ENCODE peak calls at places on chromosomes 6 and 20, in ten cellular contexts. One of them, this sample, is unnamed.
A peak's percentile ranks its signal among the peaks of the same experiment; 100 is the strongest.

GRCh38 chr6:36267731-36268477 is 2.0 kb upstream of the PNPLA1 start:
- ATAC-seq in psoas muscle: no peak
- ATAC-seq in Right ventricle myocardium inferior: no peak
- ATAC-seq in naive thymus-derived CD8-positive, alpha-beta T cell: no peak
- ATAC-seq in left cardiac atrium: no peak
- ATAC-seq in activated T-cell treated with anti-CD3 and anti-CD28 coated beads, Interleukin-2, amount 50 U/mL, for 4 hours: no peak
- ATAC-seq in effector memory CD8-positive, alpha-beta T cell: no peak
- ATAC-seq in pancreas: no peak
- ATAC-seq in PC-3: no peak
- ATAC-seq in sciatic nerve: no peak
- ATAC-seq in this sample: peak; percentile 77

GRCh38 chr20:38350879-38351775 is 4.8 kb downstream of the LBP start:
- ATAC-seq in sciatic nerve: peak; percentile 87
- ATAC-seq in naive thymus-derived CD8-positive, alpha-beta T cell: no peak
- ATAC-seq in psoas muscle: peak; percentile 52
- ATAC-seq in PC-3: no peak
- ATAC-seq in left cardiac atrium: peak; percentile 87
- ATAC-seq in effector memory CD8-positive, alpha-beta T cell: no peak
- ATAC-seq in Right ventricle myocardium inferior: peak; percentile 83
- ATAC-seq in pancreas: peak; percentile 19
- ATAC-seq in activated T-cell treated with anti-CD3 and anti-CD28 coated beads, Interleukin-2, amount 50 U/mL, for 4 hours: no peak
- ATAC-seq in this sample: no peak

GRCh38 chr6:36755435-36756348 is 58.1 kb downstream of the RAB44 start:
- ATAC-seq in psoas muscle: no peak
- ATAC-seq in activated T-cell treated with anti-CD3 and anti-CD28 coated beads, Interleukin-2, amount 50 U/mL, for 4 hours: peak; percentile 94
- ATAC-seq in sciatic nerve: no peak
- ATAC-seq in left cardiac atrium: no peak
- ATAC-seq in pancreas: no peak
- ATAC-seq in PC-3: peak; percentile 29
- ATAC-seq in naive thymus-derived CD8-positive, alpha-beta T cell: peak; percentile 64
- ATAC-seq in Right ventricle myocardium inferior: no peak
- ATAC-seq in effector memory CD8-positive, alpha-beta T cell: peak; percentile 85
- ATAC-seq in this sample: peak; percentile 61

GRCh38 chr6:79607000-79607399 is 24.1 kb upstream of the SH3BGRL2 start:
- ATAC-seq in activated T-cell treated with anti-CD3 and anti-CD28 coated beads, Interleukin-2, amount 50 U/mL, for 4 hours: no peak
- ATAC-seq in left cardiac atrium: no peak
- ATAC-seq in sciatic nerve: no peak
- ATAC-seq in PC-3: no peak
- ATAC-seq in pancreas: no peak
- ATAC-seq in naive thymus-derived CD8-positive, alpha-beta T cell: no peak
- ATAC-seq in effector memory CD8-positive, alpha-beta T cell: no peak
- ATAC-seq in Right ventricle myocardium inferior: no peak
- ATAC-seq in psoas muscle: no peak
- ATAC-seq in this sample: no peak

GRCh38 chr20:7147220-7147601 is 379.7 kb downstream of the BMP2 start:
- ATAC-seq in PC-3: no peak
- ATAC-seq in pancreas: no peak
- ATAC-seq in effector memory CD8-positive, alpha-beta T cell: no peak
- ATAC-seq in Right ventricle myocardium inferior: peak; percentile 87
- ATAC-seq in psoas muscle: no peak
- ATAC-seq in activated T-cell treated with anti-CD3 and anti-CD28 coated beads, Interleukin-2, amount 50 U/mL, for 4 hours: no peak
- ATAC-seq in left cardiac atrium: peak; percentile 38
- ATAC-seq in naive thymus-derived CD8-positive, alpha-beta T cell: no peak
- ATAC-seq in sciatic nerve: peak; percentile 93
- ATAC-seq in this sample: no peak

GRCh38 chr6:47116616-47117015 is 74.5 kb upstream of the ADGRF1 start:
- ATAC-seq in activated T-cell treated with anti-CD3 and anti-CD28 coated beads, Interleukin-2, amount 50 U/mL, for 4 hours: no peak
- ATAC-seq in sciatic nerve: no peak
- ATAC-seq in psoas muscle: no peak
- ATAC-seq in pancreas: no peak
- ATAC-seq in effector memory CD8-positive, alpha-beta T cell: no peak
- ATAC-seq in left cardiac atrium: no peak
- ATAC-seq in PC-3: peak; percentile 77
- ATAC-seq in Right ventricle myocardium inferior: no peak
- ATAC-seq in naive thymus-derived CD8-positive, alpha-beta T cell: no peak
- ATAC-seq in this sample: peak; percentile 28

GRCh38 chr20:46699651-46700359 is 9.6 kb upstream of the SLC2A10 start:
- ATAC-seq in effector memory CD8-positive, alpha-beta T cell: no peak
- ATAC-seq in sciatic nerve: no peak
- ATAC-seq in activated T-cell treated with anti-CD3 and anti-CD28 coated beads, Interleukin-2, amount 50 U/mL, for 4 hours: no peak
- ATAC-seq in Right ventricle myocardium inferior: no peak
- ATAC-seq in naive thymus-derived CD8-positive, alpha-beta T cell: no peak
- ATAC-seq in left cardiac atrium: no peak
- ATAC-seq in psoas muscle: no peak
- ATAC-seq in PC-3: peak; percentile 84
- ATAC-seq in pancreas: peak; percentile 43
- ATAC-seq in this sample: peak; percentile 63

GRCh38 chr6:118712955-118713354 is 61.6 kb upstream of the CEP85L start:
- ATAC-seq in pancreas: no peak
- ATAC-seq in activated T-cell treated with anti-CD3 and anti-CD28 coated beads, Interleukin-2, amount 50 U/mL, for 4 hours: no peak
- ATAC-seq in sciatic nerve: no peak
- ATAC-seq in naive thymus-derived CD8-positive, alpha-beta T cell: no peak
- ATAC-seq in effector memory CD8-positive, alpha-beta T cell: no peak
- ATAC-seq in PC-3: no peak
- ATAC-seq in psoas muscle: no peak
- ATAC-seq in Right ventricle myocardium inferior: no peak
- ATAC-seq in left cardiac atrium: no peak
- ATAC-seq in this sample: no peak

GRCh38 chr6:42292002-42292735 is 74.5 kb upstream of the MRPS10 start:
- ATAC-seq in PC-3: peak; percentile 45
- ATAC-seq in left cardiac atrium: no peak
- ATAC-seq in psoas muscle: no peak
- ATAC-seq in naive thymus-derived CD8-positive, alpha-beta T cell: no peak
- ATAC-seq in effector memory CD8-positive, alpha-beta T cell: peak; percentile 72
- ATAC-seq in sciatic nerve: no peak
- ATAC-seq in activated T-cell treated with anti-CD3 and anti-CD28 coated beads, Interleukin-2, amount 50 U/mL, for 4 hours: peak; percentile 48
- ATAC-seq in pancreas: no peak
- ATAC-seq in Right ventricle myocardium inferior: no peak
- ATAC-seq in this sample: peak; percentile 71

GRCh38 chr6:26351544-26351953 is 13.4 kb upstream of the BTN3A2 start:
- ATAC-seq in Right ventricle myocardium inferior: no peak
- ATAC-seq in pancreas: peak; percentile 38
- ATAC-seq in activated T-cell treated with anti-CD3 and anti-CD28 coated beads, Interleukin-2, amount 50 U/mL, for 4 hours: no peak
- ATAC-seq in effector memory CD8-positive, alpha-beta T cell: no peak
- ATAC-seq in psoas muscle: no peak
- ATAC-seq in sciatic nerve: no peak
- ATAC-seq in PC-3: peak; percentile 98
- ATAC-seq in naive thymus-derived CD8-positive, alpha-beta T cell: no peak
- ATAC-seq in left cardiac atrium: no peak
- ATAC-seq in this sample: peak; percentile 50

GRCh38 chr20:62906209-62906608 is 20.1 kb downstream of the DIDO1 start:
- ATAC-seq in Right ventricle myocardium inferior: peak; percentile 65
- ATAC-seq in pancreas: no peak
- ATAC-seq in sciatic nerve: no peak
- ATAC-seq in psoas muscle: peak; percentile 90
- ATAC-seq in left cardiac atrium: no peak
- ATAC-seq in activated T-cell treated with anti-CD3 and anti-CD28 coated beads, Interleukin-2, amount 50 U/mL, for 4 hours: no peak
- ATAC-seq in effector memory CD8-positive, alpha-beta T cell: no peak
- ATAC-seq in naive thymus-derived CD8-positive, alpha-beta T cell: no peak
- ATAC-seq in PC-3: no peak
- ATAC-seq in this sample: no peak

GRCh38 chr6:116881236-116881635 is 4.2 kb downstream of the RFX6 start:
- ATAC-seq in effector memory CD8-positive, alpha-beta T cell: no peak
- ATAC-seq in sciatic nerve: no peak
- ATAC-seq in naive thymus-derived CD8-positive, alpha-beta T cell: no peak
- ATAC-seq in Right ventricle myocardium inferior: no peak
- ATAC-seq in left cardiac atrium: no peak
- ATAC-seq in psoas muscle: no peak
- ATAC-seq in pancreas: no peak
- ATAC-seq in activated T-cell treated with anti-CD3 and anti-CD28 coated beads, Interleukin-2, amount 50 U/mL, for 4 hours: no peak
- ATAC-seq in PC-3: peak; percentile 37
- ATAC-seq in this sample: no peak

GRCh38 chr6:54992789-54993188 is 146.2 kb downstream of the FAM83B start:
- ATAC-seq in pancreas: no peak
- ATAC-seq in left cardiac atrium: no peak
- ATAC-seq in Right ventricle myocardium inferior: no peak
- ATAC-seq in PC-3: no peak
- ATAC-seq in naive thymus-derived CD8-positive, alpha-beta T cell: no peak
- ATAC-seq in sciatic nerve: no peak
- ATAC-seq in psoas muscle: no peak
- ATAC-seq in effector memory CD8-positive, alpha-beta T cell: no peak
- ATAC-seq in activated T-cell treated with anti-CD3 and anti-CD28 coated beads, Interleukin-2, amount 50 U/mL, for 4 hours: no peak
- ATAC-seq in this sample: peak; percentile 67

GRCh38 chr6:107862383-107862782 is 38.3 kb upstream of the SCML4 start:
- ATAC-seq in psoas muscle: no peak
- ATAC-seq in Right ventricle myocardium inferior: no peak
- ATAC-seq in naive thymus-derived CD8-positive, alpha-beta T cell: no peak
- ATAC-seq in effector memory CD8-positive, alpha-beta T cell: no peak
- ATAC-seq in activated T-cell treated with anti-CD3 and anti-CD28 coated beads, Interleukin-2, amount 50 U/mL, for 4 hours: no peak
- ATAC-seq in pancreas: no peak
- ATAC-seq in sciatic nerve: no peak
- ATAC-seq in left cardiac atrium: no peak
- ATAC-seq in PC-3: no peak
- ATAC-seq in this sample: no peak

GRCh38 chr6:144922120-144922722 is 637.1 kb downstream of the UTRN start:
- ATAC-seq in left cardiac atrium: peak; percentile 87
- ATAC-seq in activated T-cell treated with anti-CD3 and anti-CD28 coated beads, Interleukin-2, amount 50 U/mL, for 4 hours: no peak
- ATAC-seq in psoas muscle: peak; percentile 19
- ATAC-seq in effector memory CD8-positive, alpha-beta T cell: no peak
- ATAC-seq in naive thymus-derived CD8-positive, alpha-beta T cell: no peak
- ATAC-seq in pancreas: peak; percentile 54
- ATAC-seq in PC-3: peak; percentile 56
- ATAC-seq in sciatic nerve: peak; percentile 80
- ATAC-seq in Right ventricle myocardium inferior: no peak
- ATAC-seq in this sample: no peak

GRCh38 chr6:149088361-149088760 is 229.2 kb upstream of the TAB2 start:
- ATAC-seq in PC-3: no peak
- ATAC-seq in sciatic nerve: no peak
- ATAC-seq in pancreas: no peak
- ATAC-seq in Right ventricle myocardium inferior: no peak
- ATAC-seq in naive thymus-derived CD8-positive, alpha-beta T cell: no peak
- ATAC-seq in psoas muscle: no peak
- ATAC-seq in effector memory CD8-positive, alpha-beta T cell: no peak
- ATAC-seq in left cardiac atrium: no peak
- ATAC-seq in activated T-cell treated with anti-CD3 and anti-CD28 coated beads, Interleukin-2, amount 50 U/mL, for 4 hours: no peak
- ATAC-seq in this sample: no peak

GRCh38 chr6:151317995-151318365 is 73.4 kb downstream of the ZBTB2 start:
- ATAC-seq in psoas muscle: no peak
- ATAC-seq in naive thymus-derived CD8-positive, alpha-beta T cell: no peak
- ATAC-seq in pancreas: no peak
- ATAC-seq in Right ventricle myocardium inferior: no peak
- ATAC-seq in left cardiac atrium: no peak
- ATAC-seq in sciatic nerve: no peak
- ATAC-seq in activated T-cell treated with anti-CD3 and anti-CD28 coated beads, Interleukin-2, amount 50 U/mL, for 4 hours: no peak
- ATAC-seq in effector memory CD8-positive, alpha-beta T cell: no peak
- ATAC-seq in PC-3: no peak
- ATAC-seq in this sample: no peak

GRCh38 chr6:155088856-155089255 is 93.7 kb downstream of the TIAM2 start:
- ATAC-seq in left cardiac atrium: no peak
- ATAC-seq in Right ventricle myocardium inferior: no peak
- ATAC-seq in psoas muscle: no peak
- ATAC-seq in activated T-cell treated with anti-CD3 and anti-CD28 coated beads, Interleukin-2, amount 50 U/mL, for 4 hours: no peak
- ATAC-seq in naive thymus-derived CD8-positive, alpha-beta T cell: no peak
- ATAC-seq in PC-3: no peak
- ATAC-seq in pancreas: no peak
- ATAC-seq in effector memory CD8-positive, alpha-beta T cell: no peak
- ATAC-seq in sciatic nerve: no peak
- ATAC-seq in this sample: no peak

GRCh38 chr6:159473844-159474243 is 219.2 kb downstream of the SOD2 start:
- ATAC-seq in effector memory CD8-positive, alpha-beta T cell: no peak
- ATAC-seq in sciatic nerve: no peak
- ATAC-seq in activated T-cell treated with anti-CD3 and anti-CD28 coated beads, Interleukin-2, amount 50 U/mL, for 4 hours: no peak
- ATAC-seq in psoas muscle: peak; percentile 32
- ATAC-seq in PC-3: no peak
- ATAC-seq in left cardiac atrium: peak; percentile 30
- ATAC-seq in pancreas: no peak
- ATAC-seq in naive thymus-derived CD8-positive, alpha-beta T cell: no peak
- ATAC-seq in Right ventricle myocardium inferior: peak; percentile 90
- ATAC-seq in this sample: no peak

GRCh38 chr6:84528201-84528600 is 236.2 kb downstream of the TBX18 start:
- ATAC-seq in effector memory CD8-positive, alpha-beta T cell: no peak
- ATAC-seq in psoas muscle: no peak
- ATAC-seq in activated T-cell treated with anti-CD3 and anti-CD28 coated beads, Interleukin-2, amount 50 U/mL, for 4 hours: no peak
- ATAC-seq in pancreas: no peak
- ATAC-seq in naive thymus-derived CD8-positive, alpha-beta T cell: no peak
- ATAC-seq in left cardiac atrium: no peak
- ATAC-seq in Right ventricle myocardium inferior: no peak
- ATAC-seq in PC-3: no peak
- ATAC-seq in sciatic nerve: no peak
- ATAC-seq in this sample: no peak

GRCh38 chr6:109229536-109229935 is 134.2 kb downstream of the CEP57L1 start:
- ATAC-seq in naive thymus-derived CD8-positive, alpha-beta T cell: no peak
- ATAC-seq in Right ventricle myocardium inferior: no peak
- ATAC-seq in effector memory CD8-positive, alpha-beta T cell: no peak
- ATAC-seq in pancreas: peak; percentile 81
- ATAC-seq in sciatic nerve: peak; percentile 87
- ATAC-seq in PC-3: peak; percentile 100
- ATAC-seq in activated T-cell treated with anti-CD3 and anti-CD28 coated beads, Interleukin-2, amount 50 U/mL, for 4 hours: no peak
- ATAC-seq in psoas muscle: no peak
- ATAC-seq in left cardiac atrium: no peak
- ATAC-seq in this sample: peak; percentile 98

GRCh38 chr6:33927551-33927950 is 123.7 kb upstream of the MLN start:
- ATAC-seq in effector memory CD8-positive, alpha-beta T cell: no peak
- ATAC-seq in PC-3: peak; percentile 35
- ATAC-seq in pancreas: no peak
- ATAC-seq in activated T-cell treated with anti-CD3 and anti-CD28 coated beads, Interleukin-2, amount 50 U/mL, for 4 hours: no peak
- ATAC-seq in Right ventricle myocardium inferior: peak; percentile 32
- ATAC-seq in psoas muscle: no peak
- ATAC-seq in naive thymus-derived CD8-positive, alpha-beta T cell: no peak
- ATAC-seq in left cardiac atrium: no peak
- ATAC-seq in sciatic nerve: no peak
- ATAC-seq in this sample: peak; percentile 74

GRCh38 chr20:2967841-2968240 is 75.6 kb upstream of the GNRH2 start:
- ATAC-seq in psoas muscle: no peak
- ATAC-seq in effector memory CD8-positive, alpha-beta T cell: no peak
- ATAC-seq in naive thymus-derived CD8-positive, alpha-beta T cell: no peak
- ATAC-seq in Right ventricle myocardium inferior: no peak
- ATAC-seq in left cardiac atrium: no peak
- ATAC-seq in activated T-cell treated with anti-CD3 and anti-CD28 coated beads, Interleukin-2, amount 50 U/mL, for 4 hours: no peak
- ATAC-seq in sciatic nerve: no peak
- ATAC-seq in PC-3: no peak
- ATAC-seq in pancreas: no peak
- ATAC-seq in this sample: peak; percentile 37

GRCh38 chr6:119345114-119345513 is 4.4 kb downstream of the MAN1A1 start:
- ATAC-seq in sciatic nerve: no peak
- ATAC-seq in PC-3: no peak
- ATAC-seq in left cardiac atrium: no peak
- ATAC-seq in activated T-cell treated with anti-CD3 and anti-CD28 coated beads, Interleukin-2, amount 50 U/mL, for 4 hours: no peak
- ATAC-seq in psoas muscle: no peak
- ATAC-seq in Right ventricle myocardium inferior: no peak
- ATAC-seq in pancreas: no peak
- ATAC-seq in naive thymus-derived CD8-positive, alpha-beta T cell: no peak
- ATAC-seq in effector memory CD8-positive, alpha-beta T cell: no peak
- ATAC-seq in this sample: no peak

This sample was measured in esophagus mucosa.